ENCODE peak calls at places on chromosomes 7 and 10, in five cellular contexts. One of them, this sample, is unnamed.

GRCh38 chr10:116132716-116133420 is 140.1 kb downstream of the GFRA1 start:
- DNase-seq in neural progenitor cell: no peak
- DNase-seq in PC-3: no peak
- DNase-seq in K562: no peak
- DNase-seq in HCT116: no peak
- DNase-seq in this sample: no peak

GRCh38 chr7:157139142-157140117 is 704 bp downstream of the UBE3C start:
- DNase-seq in neural progenitor cell: no peak
- DNase-seq in PC-3: peak; percentile 31
- DNase-seq in K562: no peak
- DNase-seq in HCT116: no peak
- DNase-seq in this sample: peak; percentile 55

GRCh38 chr10:130339911-130340310 is 203.7 kb downstream of the GLRX3 start:
- DNase-seq in neural progenitor cell: no peak
- DNase-seq in PC-3: no peak
- DNase-seq in K562: no peak
- DNase-seq in HCT116: no peak
- DNase-seq in this sample: no peak

GRCh38 chr10:31353574-31353973 is 34.6 kb downstream of the ZEB1 start:
- DNase-seq in neural progenitor cell: no peak
- DNase-seq in PC-3: peak; percentile 88
- DNase-seq in K562: no peak
- DNase-seq in HCT116: peak; percentile 82
- DNase-seq in this sample: no peak

GRCh38 chr10:21638681-21639080 is 104.6 kb downstream of the MLLT10 start:
- DNase-seq in neural progenitor cell: no peak
- DNase-seq in PC-3: no peak
- DNase-seq in K562: no peak
- DNase-seq in HCT116: no peak
- DNase-seq in this sample: no peak

GRCh38 chr7:151008511-151009323 is 15.6 kb downstream of the ATG9B start:
- DNase-seq in neural progenitor cell: peak; percentile 77
- DNase-seq in PC-3: no peak
- DNase-seq in K562: peak; percentile 97
- DNase-seq in HCT116: peak; percentile 87
- DNase-seq in this sample: peak; percentile 71

GRCh38 chr10:48941427-48942075 is 1.9 kb upstream of the LRRC18 start:
- DNase-seq in neural progenitor cell: no peak
- DNase-seq in PC-3: no peak
- DNase-seq in K562: no peak
- DNase-seq in HCT116: no peak
- DNase-seq in this sample: no peak

GRCh38 chr7:84040365-84040764 is 154.2 kb downstream of the SEMA3A start:
- DNase-seq in neural progenitor cell: peak; percentile 91
- DNase-seq in PC-3: no peak
- DNase-seq in K562: no peak
- DNase-seq in HCT116: no peak
- DNase-seq in this sample: no peak

GRCh38 chr10:108454793-108455192 is 1290.3 kb upstream of the SORCS1 start:
- DNase-seq in neural progenitor cell: no peak
- DNase-seq in PC-3: no peak
- DNase-seq in K562: no peak
- DNase-seq in HCT116: no peak
- DNase-seq in this sample: no peak
- H3K9ac ChIP-seq in neural progenitor cell: no peak overlapping the region
- H3K9ac ChIP-seq in PC-3: no peak overlapping the region
- H3K9ac ChIP-seq in K562: no peak overlapping the region
- H3K9ac ChIP-seq in HCT116: no peak overlapping the region
- H3K9ac ChIP-seq in this sample: no peak overlapping the region

DNA sequence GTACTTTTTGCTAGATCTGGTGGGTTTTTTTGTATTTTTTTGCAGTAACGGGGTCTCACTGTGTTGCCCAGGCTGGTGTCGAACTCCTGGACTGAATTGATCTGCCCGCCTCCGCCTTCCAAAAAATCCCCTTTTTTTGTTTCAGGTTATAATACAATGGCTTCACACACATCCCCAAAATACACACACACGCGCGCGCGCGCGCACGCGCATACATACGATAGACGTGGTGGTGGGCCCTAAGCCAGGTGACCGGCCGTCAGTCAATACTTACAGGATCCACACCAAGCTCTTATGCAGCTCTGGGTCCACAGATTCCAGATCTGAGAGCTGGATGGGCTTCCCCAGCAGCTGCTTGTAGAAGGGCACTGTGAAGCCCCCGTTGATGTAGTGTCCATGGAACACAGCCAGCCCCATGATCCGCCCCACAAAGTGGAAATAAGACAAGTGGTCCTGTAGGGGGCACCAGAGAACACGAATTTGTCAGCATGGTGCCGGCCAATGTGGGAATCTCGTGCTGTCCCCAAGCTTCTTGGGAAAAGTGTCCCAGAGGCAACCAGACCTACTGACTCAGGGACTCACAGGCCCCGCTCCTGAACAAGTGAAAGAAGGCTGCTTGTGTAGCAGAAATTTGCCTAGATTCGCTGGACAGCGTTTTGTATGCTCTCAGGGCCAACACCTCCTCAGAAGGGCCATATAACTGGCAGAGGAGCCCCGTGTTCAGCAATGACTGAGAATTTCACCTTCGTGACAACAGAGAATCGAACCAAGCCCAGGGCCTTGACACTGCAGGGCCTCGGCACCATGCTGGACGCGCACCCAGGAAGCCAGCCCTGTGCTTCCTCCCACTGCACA is 103.6 kb downstream of the SMURF1 start:
- DNase-seq in neural progenitor cell: peak; percentile 93
- DNase-seq in PC-3: peak; percentile 90
- DNase-seq in K562: peak; percentile 87
- DNase-seq in HCT116: peak; percentile 68
- DNase-seq in this sample: peak; percentile 92
- H3K27ac ChIP-seq in neural progenitor cell: no peak overlapping the region
- H3K27ac ChIP-seq in PC-3: peak overlapping the region; percentile 80
- H3K27ac ChIP-seq in K562: no peak overlapping the region
- H3K27ac ChIP-seq in HCT116: peak overlapping the region; percentile 25
- H3K27ac ChIP-seq in this sample: peak overlapping the region; percentile 56

DNA sequence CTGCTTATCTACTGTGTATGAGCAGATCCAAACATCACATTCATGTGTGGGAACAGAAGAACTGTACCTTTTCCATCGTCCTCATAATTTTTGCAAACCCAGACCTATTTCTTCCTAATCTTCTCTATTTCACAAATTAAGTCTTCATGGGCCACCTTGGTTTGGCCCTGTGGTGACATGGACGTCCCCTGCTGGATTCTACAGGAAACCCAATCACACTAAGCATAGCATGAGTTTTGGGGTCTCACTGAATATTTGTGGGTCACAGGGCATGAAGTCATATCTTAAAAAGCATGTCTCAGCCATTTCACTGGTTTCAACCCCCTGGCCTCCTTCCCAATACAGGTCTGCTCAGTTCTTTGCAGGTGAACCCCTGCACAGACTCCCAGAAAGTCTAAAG is 35.8 kb upstream of the CDCA7L start:
- DNase-seq in neural progenitor cell: no peak
- DNase-seq in PC-3: no peak
- DNase-seq in K562: no peak
- DNase-seq in HCT116: no peak
- DNase-seq in this sample: no peak
- TF ChIP-seq CTCF in neural progenitor cell: no peak
- TF ChIP-seq CTCF in PC-3: no peak
- TF ChIP-seq CTCF in K562: no peak
- TF ChIP-seq CTCF in HCT116: no peak
- TF ChIP-seq CTCF in this sample: no peak

GRCh38 chr7:1698951-1699350 is 28.9 kb downstream of the ELFN1 start:
- DNase-seq in neural progenitor cell: no peak
- DNase-seq in PC-3: no peak
- DNase-seq in K562: no peak
- DNase-seq in HCT116: no peak
- DNase-seq in this sample: no peak

GRCh38 chr7:1696671-1697498 is 26.8 kb downstream of the ELFN1 start:
- DNase-seq in neural progenitor cell: no peak
- DNase-seq in PC-3: no peak
- DNase-seq in K562: no peak
- DNase-seq in HCT116: no peak
- DNase-seq in this sample: no peak

GRCh38 chr7:1698221-1698620 is 28.1 kb downstream of the ELFN1 start:
- DNase-seq in neural progenitor cell: no peak
- DNase-seq in PC-3: no peak
- DNase-seq in K562: no peak
- DNase-seq in HCT116: no peak
- DNase-seq in this sample: no peak

GRCh38 chr7:1695800-1696454 is 25.9 kb downstream of the ELFN1 start:
- DNase-seq in neural progenitor cell: no peak
- DNase-seq in PC-3: no peak
- DNase-seq in K562: no peak
- DNase-seq in HCT116: no peak
- DNase-seq in this sample: no peak

DNA sequence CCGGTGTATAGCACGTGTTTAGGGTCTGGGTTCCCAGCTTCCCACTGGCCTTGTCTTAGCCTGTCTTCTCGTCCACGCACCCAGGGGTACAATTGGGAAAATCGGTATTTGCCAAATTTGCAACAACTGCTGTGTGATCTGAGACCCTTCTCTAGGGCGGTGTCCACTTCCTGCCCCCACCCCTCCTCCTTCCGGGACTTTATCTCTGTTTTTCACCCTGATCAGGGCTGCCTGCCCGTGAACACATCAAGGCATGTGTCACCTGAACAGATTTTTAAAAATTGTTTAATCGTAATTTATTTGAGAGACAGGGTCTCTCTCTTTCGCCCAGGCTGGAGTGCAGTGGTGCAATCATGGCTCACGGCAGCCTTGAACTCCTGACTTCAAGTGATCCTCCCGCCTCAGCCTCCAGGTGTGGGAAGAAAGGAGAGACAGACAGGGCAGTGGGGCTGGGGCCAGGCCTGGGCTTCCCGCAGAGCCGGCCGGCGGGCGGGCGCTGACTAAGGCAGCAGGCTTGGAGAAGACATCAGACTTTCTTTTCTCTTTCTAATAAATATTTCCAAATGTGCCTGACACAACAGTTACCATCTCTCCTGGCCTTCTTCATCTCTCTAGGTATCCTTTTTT is 27.5 kb downstream of the ELFN1 start:
- DNase-seq in neural progenitor cell: no peak
- DNase-seq in PC-3: no peak
- DNase-seq in K562: no peak
- DNase-seq in HCT116: no peak
- DNase-seq in this sample: no peak
- H3K9ac ChIP-seq in neural progenitor cell: no peak overlapping the region
- H3K9ac ChIP-seq in PC-3: no peak overlapping the region
- H3K9ac ChIP-seq in K562: peak overlapping the region; percentile 76
- H3K9ac ChIP-seq in HCT116: no peak overlapping the region
- H3K9ac ChIP-seq in this sample: peak overlapping the region; percentile 35

DNA sequence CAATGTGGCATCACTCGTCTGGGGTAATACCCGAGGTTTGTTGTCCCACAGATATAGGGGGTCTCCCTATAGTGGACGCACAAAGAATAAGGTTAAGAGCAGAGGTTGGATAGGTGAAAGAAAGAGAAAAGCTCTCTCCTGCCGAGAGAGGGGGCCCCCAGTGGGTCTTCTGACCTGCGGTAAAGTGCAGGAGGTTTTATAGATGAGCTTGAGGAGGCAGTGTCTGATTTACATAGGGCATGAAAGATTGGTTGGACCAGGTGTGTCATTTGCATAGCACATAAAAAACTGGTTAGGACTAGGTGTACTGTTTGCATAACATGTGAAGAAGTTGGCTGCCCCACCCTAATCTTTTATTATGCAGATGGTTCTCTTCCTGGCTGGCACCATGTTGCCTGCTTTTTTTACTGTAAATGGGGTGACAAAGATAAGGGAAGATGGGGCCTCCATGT is 11.8 kb downstream of the CYP3A43 start:
- DNase-seq in neural progenitor cell: no peak
- DNase-seq in PC-3: peak; percentile 36
- DNase-seq in K562: no peak
- DNase-seq in HCT116: no peak
- DNase-seq in this sample: peak; percentile 65
- H3K27ac ChIP-seq in neural progenitor cell: no peak overlapping the region
- H3K27ac ChIP-seq in PC-3: no peak overlapping the region
- H3K27ac ChIP-seq in K562: no peak overlapping the region
- H3K27ac ChIP-seq in HCT116: no peak overlapping the region
- H3K27ac ChIP-seq in this sample: peak overlapping the region; percentile 68

GRCh38 chr10:127872871-127873600 is 19.7 kb downstream of the CLRN3 start:
- DNase-seq in neural progenitor cell: no peak
- DNase-seq in PC-3: peak; percentile 28
- DNase-seq in K562: no peak
- DNase-seq in HCT116: no peak
- DNase-seq in this sample: peak; percentile 85
- TF ChIP-seq CTCF in neural progenitor cell: no peak
- TF ChIP-seq CTCF in PC-3: peak; percentile 38
- TF ChIP-seq CTCF in K562: no peak
- TF ChIP-seq CTCF in HCT116: peak; percentile 3
- TF ChIP-seq CTCF in this sample: peak; percentile 59

DNA sequence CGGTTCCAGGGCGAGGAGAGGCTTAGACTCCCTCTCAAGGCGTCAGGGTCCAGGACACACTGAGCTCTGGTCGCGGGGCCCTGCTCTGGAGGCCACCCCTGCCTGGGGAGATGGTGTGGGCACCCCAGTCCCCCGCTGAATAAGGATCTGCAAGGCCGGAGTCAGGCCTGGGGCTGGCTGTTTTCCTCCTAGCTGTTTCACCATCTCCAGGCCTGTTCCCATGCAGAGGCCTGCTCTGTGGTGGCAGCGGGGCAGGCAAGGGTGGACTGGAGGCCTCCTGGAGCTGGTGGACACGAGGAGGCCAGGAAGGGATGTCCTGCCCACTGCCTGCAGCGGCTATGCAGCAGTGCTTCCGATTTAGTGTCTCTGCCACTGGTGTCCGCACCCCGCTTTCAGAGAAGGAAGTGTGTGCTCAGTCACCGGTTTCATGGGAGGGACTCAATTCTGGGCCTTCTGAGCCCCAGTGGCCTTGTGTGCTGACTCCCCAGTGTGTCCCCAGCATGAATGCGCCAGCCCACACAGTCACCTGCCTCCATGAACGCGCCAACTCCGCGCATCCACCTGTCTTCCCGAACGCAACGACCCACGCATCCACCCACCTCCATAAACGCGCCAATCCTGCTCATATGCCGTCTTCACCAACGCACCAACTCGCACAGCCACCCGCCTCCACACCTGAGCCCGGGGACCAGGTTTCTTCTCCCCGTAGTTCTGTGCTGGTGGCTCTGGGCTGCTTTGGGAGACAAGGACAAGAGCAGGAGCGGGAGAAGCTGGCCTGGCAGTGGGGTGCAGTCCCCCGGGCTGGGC is 14.5 kb upstream of the GPR146 start:
- DNase-seq in neural progenitor cell: no peak
- DNase-seq in PC-3: no peak
- DNase-seq in K562: no peak
- DNase-seq in HCT116: no peak
- DNase-seq in this sample: no peak
- H3K9ac ChIP-seq in neural progenitor cell: no peak overlapping the region
- H3K9ac ChIP-seq in PC-3: no peak overlapping the region
- H3K9ac ChIP-seq in K562: peak overlapping the region; percentile 80
- H3K9ac ChIP-seq in HCT116: peak overlapping the region; percentile 81
- H3K9ac ChIP-seq in this sample: no peak overlapping the region

This sample was measured in colonic mucosa.